ENCODE peak calls at places on chromosomes 2 and 18, in five cellular contexts. G, W, V, T and S are unnamed samples.

GRCh38 chr2:159890945-159891588 is 93.1 kb upstream of the CD302 start:
- DNase-seq in G (no peak), W (no peak), V (no peak), T (no peak), S (no peak)

GRCh38 chr2:59851848-59852475 is 701.5 kb downstream of the BCL11A start:
- DNase-seq in G (no peak), W (no peak), V (no peak), T (no peak), S (no peak)

GRCh38 chr2:46924608-46925007 is 9.0 kb upstream of the MCFD2 start:
- DNase-seq in G (no peak), W (no peak), V (no peak), T (no peak), S (peak)

GRCh38 chr2:124810132-124810531 is 785.0 kb downstream of the CNTNAP5 start:
- DNase-seq in G (no peak), W (peak), V (no peak), T (no peak), S (no peak)

GRCh38 chr2:65922794-65923193 is 490.4 kb upstream of the SPRED2 start:
- DNase-seq in G (no peak), W (no peak), V (no peak), T (no peak), S (no peak)

GRCh38 chr2:226087505-226088365 is 688.2 kb downstream of the NYAP2 start:
- DNase-seq in G (no peak), W (no peak), V (no peak), T (no peak), S (no peak)

GRCh38 chr2:43388371-43388770 is 162.0 kb upstream of the ZFP36L2 start:
- DNase-seq in G (no peak), W (no peak), V (no peak), T (no peak), S (no peak)

GRCh38 chr2:37614061-37614802 is 57.2 kb downstream of the CDC42EP3 start:
- DNase-seq in G (peak), W (no peak), V (peak), T (no peak), S (no peak)

GRCh38 chr18:39647627-39648502 is 2082.3 kb upstream of the CELF4 start:
- DNase-seq in G (no peak), W (peak), V (peak), T (no peak), S (no peak)

GRCh38 chr2:129619471-129619870 is 360.0 kb upstream of the RAB6C start:
- DNase-seq in G (no peak), W (peak), V (no peak), T (no peak), S (no peak)

GRCh38 chr18:8462651-8463185 is 146.5 kb upstream of the RAB12 start:
- DNase-seq in G (no peak), W (no peak), V (no peak), T (no peak), S (no peak)

DNA sequence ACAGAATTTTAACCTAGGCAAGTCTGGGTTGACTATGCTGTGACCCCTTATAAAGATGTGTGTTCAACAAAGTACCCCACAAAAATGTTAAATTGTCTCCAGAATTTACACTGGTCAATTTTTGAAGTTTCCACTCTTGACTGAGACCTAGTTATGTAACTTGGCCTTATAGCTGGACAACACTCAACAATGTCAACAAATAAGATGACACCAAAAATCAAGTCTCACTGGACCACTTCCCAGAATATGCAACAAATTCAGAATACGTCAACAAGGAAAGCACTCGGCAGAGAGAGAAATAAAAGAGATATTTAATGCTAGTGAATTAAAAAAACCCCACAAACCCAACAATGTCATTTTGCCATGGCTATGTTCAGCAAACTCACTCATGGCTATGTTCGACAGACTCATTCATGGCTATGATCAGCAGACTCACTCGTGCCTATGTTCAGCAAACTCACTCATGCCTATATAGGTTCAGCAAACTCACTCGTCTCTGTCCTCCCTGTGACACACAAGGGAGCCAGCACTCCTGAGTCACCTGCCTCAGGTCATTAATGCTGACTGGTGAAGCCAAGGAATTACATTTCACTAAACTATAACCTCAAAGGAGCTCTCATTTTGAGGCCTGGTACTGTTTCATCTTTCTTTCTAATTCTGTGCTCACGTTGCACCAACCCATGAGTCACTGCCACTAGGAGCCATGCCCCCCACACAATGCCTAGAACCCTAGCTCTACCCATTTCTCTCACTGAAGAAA is 72.7 kb downstream of the PTPN2 start:
- DNase-seq in G (no peak), W (no peak), V (no peak), T (no peak), S (no peak)
- TF ChIP-seq CTCF in G (no peak), W (no peak), V (no peak), T (no peak), S (no peak)

GRCh38 chr2:199966405-199966804 is 11.0 kb downstream of the MAIP1 start:
- DNase-seq in G (no peak), W (no peak), V (no peak), T (no peak), S (no peak)
- TF ChIP-seq CTCF in G (no peak), W (no peak), V (no peak), T (no peak), S (no peak)

DNA sequence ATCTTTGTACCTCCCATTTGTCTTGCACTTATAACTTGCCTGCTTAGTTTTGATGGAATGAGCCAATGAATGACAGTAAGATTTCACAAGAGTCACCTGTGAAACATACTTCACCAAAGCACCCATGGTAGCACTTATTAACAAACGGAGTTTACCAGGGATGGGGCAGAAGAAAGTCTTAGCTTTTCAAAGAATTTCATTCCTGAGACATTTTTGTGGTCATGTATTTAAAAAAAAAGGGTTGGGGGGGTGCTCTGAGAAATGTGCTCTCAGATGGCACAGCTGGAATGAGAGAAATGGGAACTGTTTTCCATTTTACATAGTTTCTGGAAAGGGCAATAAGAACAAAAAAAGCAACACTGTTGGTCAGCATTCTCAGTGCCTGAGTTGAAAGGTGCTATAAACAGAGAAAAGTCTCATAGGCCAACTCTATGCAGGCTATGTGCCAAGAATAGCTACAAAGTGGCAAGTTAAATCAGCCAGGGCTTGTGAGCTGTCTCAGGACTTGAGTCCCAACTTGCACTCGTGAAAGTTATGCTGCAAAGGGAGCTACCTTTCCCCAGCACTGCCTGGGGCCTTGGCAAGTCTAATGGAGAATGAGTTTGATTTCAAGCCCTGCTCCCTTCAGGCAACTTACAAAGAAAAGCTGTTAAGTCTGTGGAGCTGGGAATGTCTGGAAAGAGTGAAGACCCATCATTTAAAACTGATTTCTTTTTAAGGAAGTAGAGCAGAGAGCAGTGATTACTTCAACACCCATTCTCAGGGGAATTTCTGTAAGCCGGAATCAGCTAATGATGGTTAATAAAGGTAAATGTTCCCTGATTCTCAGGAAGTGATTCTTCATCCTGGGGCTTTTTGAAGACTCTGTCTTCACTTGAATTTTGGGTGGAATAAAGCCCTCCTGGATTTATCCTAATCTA is 170.6 kb downstream of the SLC8A1 start:
- DNase-seq in G (no peak), W (no peak), V (peak), T (no peak), S (no peak)
- TF ChIP-seq CTCF in G (no peak), W (no peak), V (no peak), T (no peak), S (no peak)

GRCh38 chr18:61435064-61435652 is 101.9 kb downstream of the CDH20 start:
- DNase-seq in G (no peak), W (peak), V (peak), T (no peak), S (no peak)
- TF ChIP-seq CTCF in G (no peak), W (peak), V (peak), T (peak), S (no peak)

DNA sequence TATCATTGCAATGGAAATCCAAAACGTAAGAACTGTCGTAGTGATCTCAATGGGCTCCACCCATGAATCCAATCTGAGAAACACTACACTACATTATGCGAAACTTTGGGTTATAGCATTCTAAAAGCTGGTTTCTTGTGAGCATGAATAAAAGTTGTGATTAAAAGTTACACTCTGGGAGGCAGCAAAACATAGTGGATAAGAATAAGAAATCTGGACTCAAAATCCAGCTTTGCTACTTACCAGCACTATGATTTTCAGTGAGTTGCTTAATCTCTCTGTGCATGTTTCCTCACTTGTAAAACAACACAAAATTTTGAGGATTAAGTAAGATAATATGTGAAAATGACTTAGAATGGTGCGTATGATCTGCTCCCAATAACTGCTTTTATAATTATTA is 25.7 kb upstream of the THOC1 start:
- DNase-seq in G (no peak), W (no peak), V (no peak), T (no peak), S (no peak)
- TF ChIP-seq CTCF in G (no peak), W (no peak), V (no peak), T (no peak), S (no peak)